ENCODE peak calls at places on chromosomes 3 and 15, in four cellular contexts. D is CD8-positive, alpha-beta memory T cell; J is DND-41; W is CD4-positive, CD25-positive, alpha-beta regulatory T cell. F is an unnamed sample.

GRCh38 chr3:37967252-37967881 is 23.2 kb upstream of the VILL start:
- DNase-seq in W (peak; percentile 38), J (peak; percentile 61), D (peak; percentile 58), F (peak; percentile 37)

GRCh38 chr15:62119224-62119925 is 45.7 kb downstream of the C2CD4B start:
- DNase-seq in W (no peak), J (peak; percentile 41), D (no peak), F (no peak)

GRCh38 chr3:37590328-37591079 is 271.2 kb upstream of the CTDSPL start:
- DNase-seq in J (no peak), W (no peak), D (no peak), F (no peak)

GRCh38 chr3:121821421-121822199 is 13.2 kb downstream of the IQCB1 start:
- DNase-seq in W (no peak), D (no peak), J (no peak), F (no peak)

GRCh38 chr3:133038089-133038730 is at the start of gene TMEM108:
- DNase-seq in W (no peak), J (no peak), D (no peak), F (no peak)

GRCh38 chr3:20061331-20061730 is 21.1 kb downstream of the KAT2B start:
- DNase-seq in J (no peak), W (no peak), D (no peak), F (no peak)

GRCh38 chr15:90603893-90604292 is 74.2 kb downstream of the CRTC3 start:
- DNase-seq in D (peak; percentile 52), J (peak; percentile 30), W (peak; percentile 43), F (no peak)

GRCh38 chr15:96657096-96657495 is 326.6 kb downstream of the NR2F2 start:
- DNase-seq in D (no peak), W (no peak), J (no peak), F (no peak)

GRCh38 chr15:88690331-88690730 is 51.5 kb downstream of the ISG20 start:
- DNase-seq in D (no peak), W (no peak), J (no peak), F (no peak)

GRCh38 chr3:187743195-187744141 is 1.8 kb downstream of the BCL6 start:
- DNase-seq in D (peak; percentile 57), J (peak; percentile 71), W (peak; percentile 40), F (peak; percentile 29)

GRCh38 chr3:172915911-172916514 is 165.5 kb downstream of the ECT2 start:
- DNase-seq in D (no peak), J (no peak), W (no peak), F (no peak)

GRCh38 chr3:187807086-187807862 is 62.0 kb upstream of the BCL6 start:
- DNase-seq in D (no peak), W (no peak), J (no peak), F (no peak)

GRCh38 chr3:159852256-159852655 is 136.4 kb upstream of the IL12A start:
- DNase-seq in J (no peak), D (no peak), W (no peak), F (no peak)

GRCh38 chr15:27826902-27827321 is 272.2 kb downstream of the OCA2 start:
- DNase-seq in D (no peak), W (no peak), J (no peak), F (no peak)

GRCh38 chr3:12982619-12983101 is 90.6 kb downstream of the IQSEC1 start:
- DNase-seq in W (no peak), D (no peak), J (no peak), F (no peak)

GRCh38 chr3:39142067-39142466 is 11.3 kb downstream of the CSRNP1 start:
- DNase-seq in W (no peak), J (no peak), D (peak; percentile 46), F (no peak)

GRCh38 chr15:67413770-67414429 is 107.0 kb upstream of the C15orf61 start:
- DNase-seq in J (no peak), D (no peak), W (no peak), F (no peak)

GRCh38 chr15:60795889-60796288 is 316.9 kb upstream of the ICE2 start:
- DNase-seq in J (no peak), D (no peak), W (no peak), F (no peak)

GRCh38 chr3:118187221-118187620 is 847.4 kb downstream of the IGSF11 start:
- DNase-seq in J (no peak), D (no peak), W (no peak), F (no peak)

GRCh38 chr15:22974745-22975144 is 5.4 kb downstream of the CYFIP1 start:
- DNase-seq in W (no peak), D (no peak), J (no peak), F (no peak)

GRCh38 chr3:131221731-131222130 is 159.8 kb upstream of the NUDT16 start:
- DNase-seq in D (no peak), W (no peak), J (no peak), F (no peak)

GRCh38 chr15:50778089-50778488 is 12.6 kb upstream of the SPPL2A start:
- DNase-seq in D (no peak), J (no peak), W (no peak), F (no peak)

GRCh38 chr15:26210980-26211379 is 347.9 kb upstream of the ATP10A start:
- DNase-seq in J (no peak), D (no peak), W (no peak), F (no peak)

GRCh38 chr15:25717861-25718504 is 145.1 kb downstream of the ATP10A start:
- DNase-seq in W (no peak), D (no peak), J (no peak), F (no peak)

GRCh38 chr3:153621988-153622387 is 460.0 kb downstream of the RAP2B start:
- DNase-seq in D (no peak), J (no peak), W (peak; percentile 33), F (no peak)

GRCh38 chr3:15646924-15647511 is 45.5 kb downstream of the BTD start:
- DNase-seq in W (no peak), J (peak; percentile 62), D (no peak), F (no peak)

GRCh38 chr3:127233371-127233770 is 40.4 kb downstream of the PRR23E start:
- DNase-seq in D (no peak), W (no peak), J (peak; percentile 67), F (no peak)

GRCh38 chr3:112132975-112133448 is at the start of gene GCSAM:
- DNase-seq in J (no peak), W (peak; percentile 51), D (peak; percentile 82), F (peak; percentile 79)

GRCh38 chr15:99086327-99086667 is 18.6 kb upstream of the SYNM start:
- DNase-seq in W (no peak), J (no peak), D (no peak), F (no peak)

GRCh38 chr3:150778793-150779401 is 15.9 kb upstream of the SIAH2 start:
- DNase-seq in D (no peak), J (no peak), W (no peak), F (no peak)

GRCh38 chr3:193030276-193030675 is 112.6 kb upstream of the MB21D2 start:
- DNase-seq in W (no peak), J (no peak), D (no peak), F (no peak)

GRCh38 chr3:151314593-151314992 is 2.0 kb downstream of the GPR87 start:
- DNase-seq in J (no peak), W (no peak), D (no peak), F (no peak)

GRCh38 chr3:183122257-183122932 is 23.1 kb upstream of the MCCC1 start:
- DNase-seq in W (peak; percentile 59), D (no peak), J (no peak), F (no peak)

GRCh38 chr15:59918994-59919951 is 84.8 kb upstream of the FOXB1 start:
- DNase-seq in J (no peak), W (peak; percentile 45), D (no peak), F (peak; percentile 19)

GRCh38 chr3:124592658-124593441 is 137.4 kb upstream of the UMPS start:
- DNase-seq in W (no peak), D (no peak), J (no peak), F (no peak)

GRCh38 chr3:42772670-42773408 is at the start of gene CCDC13:
- DNase-seq in J (peak; percentile 78), D (peak; percentile 92), W (peak; percentile 77), F (peak; percentile 77)

GRCh38 chr3:53154731-53155320 is 6.2 kb upstream of the PRKCD start:
- DNase-seq in W (no peak), J (no peak), D (no peak), F (no peak)
- H3K4me1 ChIP-seq in W (peaks cover under 1% of the 10 kb centered on the region), J (no peaks in the 10 kb centered on the region), D (peaks cover under 1% of the 10 kb centered on the region), F (no peaks in the 10 kb centered on the region)

GRCh38 chr15:41926184-41927056 is 32.6 kb upstream of the SPTBN5 start:
- DNase-seq in W (no peak), D (no peak), J (no peak), F (peak; percentile 13)
- H3K4me1 ChIP-seq in W (peaks cover 8% of the 10 kb centered on the region), D (peaks cover 13% of the 10 kb centered on the region), J (no peaks in the 10 kb centered on the region), F (no peaks in the 10 kb centered on the region)

DNA sequence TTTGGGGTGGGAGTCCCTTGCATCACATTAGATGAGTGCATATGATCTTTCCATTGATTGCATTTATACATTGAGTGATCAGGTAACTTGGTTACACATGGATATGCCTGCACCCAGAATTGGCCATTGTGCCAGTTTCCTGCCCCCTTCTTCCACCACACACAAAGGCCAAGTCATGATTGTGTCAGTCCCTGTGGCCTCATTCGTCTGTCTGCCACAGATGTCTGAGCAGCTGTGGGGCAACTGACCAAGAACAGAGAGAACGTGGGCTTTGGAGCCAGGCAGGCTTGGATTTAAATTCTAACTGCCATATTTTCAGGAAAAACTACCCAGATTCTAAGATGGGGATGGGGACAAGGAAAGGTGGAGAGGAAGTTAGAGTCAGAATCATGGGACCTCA is 27.0 kb downstream of the CCNL1 start:
- DNase-seq in W (no peak), J (no peak), D (no peak), F (no peak)
- H3K4me1 ChIP-seq in W (peaks cover 73% of the 10 kb centered on the region), J (peaks cover 8% of the 10 kb centered on the region), D (peaks cover 65% of the 10 kb centered on the region), F (peaks cover 43% of the 10 kb centered on the region)

GRCh38 chr15:64507845-64508244 is 47.5 kb downstream of the ZNF609 start:
- DNase-seq in J (no peak), W (no peak), D (no peak), F (no peak)
- H3K4me1 ChIP-seq in J (peaks cover 29% of the 10 kb centered on the region), W (peaks cover 16% of the 10 kb centered on the region), D (peaks cover 71% of the 10 kb centered on the region), F (peaks cover 22% of the 10 kb centered on the region)

DNA sequence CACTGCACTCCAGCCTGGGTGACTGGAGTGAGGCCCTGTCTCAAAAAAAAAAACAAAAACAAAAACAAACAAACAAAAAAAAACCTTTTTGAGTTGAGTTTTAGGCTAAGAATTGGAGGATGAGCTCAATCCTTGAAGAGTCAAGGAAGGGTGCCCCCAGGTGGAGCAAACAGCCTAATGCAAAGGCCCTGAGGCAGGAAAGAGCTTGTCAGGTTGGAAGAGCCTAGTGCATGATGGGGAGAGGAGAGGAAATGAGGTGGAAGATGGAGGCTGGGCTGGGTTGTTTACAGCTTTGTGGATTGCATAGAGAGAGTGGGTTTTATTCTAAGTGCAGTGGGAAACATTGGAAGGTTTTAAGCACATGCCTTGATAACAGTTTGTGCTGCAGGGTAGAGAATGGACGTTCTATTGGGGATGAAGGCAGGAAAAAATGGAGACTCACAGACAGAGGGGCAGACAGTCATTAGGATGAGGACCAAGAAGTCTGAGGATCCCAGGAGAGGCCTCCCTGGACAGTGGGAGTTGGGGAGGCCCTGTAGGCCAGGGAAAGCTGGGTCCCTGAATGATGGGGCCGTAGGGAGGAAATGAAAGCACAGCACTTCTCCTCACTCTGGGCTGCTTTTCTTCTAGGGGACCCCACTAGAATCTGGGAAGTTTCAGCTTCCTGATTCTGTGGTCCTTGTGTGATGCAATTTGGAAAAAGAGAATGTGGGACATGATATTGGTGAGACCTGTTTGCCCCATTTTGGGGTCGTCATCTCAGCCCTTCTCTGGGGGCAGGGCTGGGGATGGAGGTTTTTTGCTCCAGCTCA is 1.9 kb upstream of the SNX22 start:
- DNase-seq in D (no peak), J (peak; percentile 35), W (no peak), F (no peak)
- H3K4me1 ChIP-seq in D (peaks cover 13% of the 10 kb centered on the region), J (peaks cover 11% of the 10 kb centered on the region), W (peaks cover 29% of the 10 kb centered on the region), F (peaks cover 21% of the 10 kb centered on the region)

F was measured in naive thymus-derived CD4-positive, alpha-beta T cell.